ENCODE peak calls at places on chromosomes 6 and 20, in six cellular contexts. One of them, this sample, is unnamed.

GRCh38 chr20:49303211-49303610 is 25.4 kb upstream of the ZNFX1 start:
- DNase-seq in lower leg skin: no peak
- DNase-seq in uterus: no peak
- DNase-seq in breast epithelium: no peak
- DNase-seq in IMR-90: no peak
- DNase-seq in NB4: no peak
- DNase-seq in this sample: no peak

GRCh38 chr6:119308048-119308570 is 41.5 kb downstream of the MAN1A1 start:
- DNase-seq in lower leg skin: no peak
- DNase-seq in uterus: no peak
- DNase-seq in breast epithelium: no peak
- DNase-seq in IMR-90: peak; percentile 84
- DNase-seq in NB4: peak; percentile 13
- DNase-seq in this sample: no peak

GRCh38 chr6:31405996-31406395 is 2.6 kb downstream of the MICA start:
- DNase-seq in lower leg skin: no peak
- DNase-seq in uterus: no peak
- DNase-seq in breast epithelium: no peak
- DNase-seq in IMR-90: no peak
- DNase-seq in NB4: no peak
- DNase-seq in this sample: no peak

GRCh38 chr20:18734525-18735189 is 78.9 kb upstream of the SCP2D1 start:
- DNase-seq in lower leg skin: no peak
- DNase-seq in uterus: no peak
- DNase-seq in breast epithelium: no peak
- DNase-seq in IMR-90: no peak
- DNase-seq in NB4: no peak
- DNase-seq in this sample: no peak

GRCh38 chr6:165266236-165267025 is 43.0 kb downstream of the C6orf118 start:
- DNase-seq in lower leg skin: no peak
- DNase-seq in uterus: no peak
- DNase-seq in breast epithelium: no peak
- DNase-seq in IMR-90: no peak
- DNase-seq in NB4: no peak
- DNase-seq in this sample: no peak

GRCh38 chr20:7882076-7882475 is 58.2 kb downstream of the HAO1 start:
- DNase-seq in lower leg skin: no peak
- DNase-seq in uterus: no peak
- DNase-seq in breast epithelium: no peak
- DNase-seq in IMR-90: no peak
- DNase-seq in NB4: no peak
- DNase-seq in this sample: no peak

GRCh38 chr6:155628315-155628714 is 172.7 kb upstream of the NOX3 start:
- DNase-seq in lower leg skin: no peak
- DNase-seq in uterus: no peak
- DNase-seq in breast epithelium: no peak
- DNase-seq in IMR-90: no peak
- DNase-seq in NB4: no peak
- DNase-seq in this sample: no peak

GRCh38 chr6:25138024-25138696 is 141.0 kb upstream of the CARMIL1 start:
- DNase-seq in lower leg skin: peak; percentile 74
- DNase-seq in uterus: peak; percentile 79
- DNase-seq in breast epithelium: peak; percentile 46
- DNase-seq in IMR-90: peak; percentile 62
- DNase-seq in NB4: peak; percentile 83
- DNase-seq in this sample: peak; percentile 81

GRCh38 chr6:39029156-39030011 is 19.2 kb upstream of the GLP1R start:
- DNase-seq in lower leg skin: no peak
- DNase-seq in uterus: no peak
- DNase-seq in breast epithelium: no peak
- DNase-seq in IMR-90: no peak
- DNase-seq in NB4: peak; percentile 36
- DNase-seq in this sample: no peak

GRCh38 chr20:38728911-38729642 is 4.8 kb downstream of the SLC32A1 start:
- DNase-seq in lower leg skin: no peak
- DNase-seq in uterus: no peak
- DNase-seq in breast epithelium: no peak
- DNase-seq in IMR-90: no peak
- DNase-seq in NB4: no peak
- DNase-seq in this sample: no peak

GRCh38 chr20:46307139-46307998 is 929 bp downstream of the CDH22 start:
- DNase-seq in lower leg skin: no peak
- DNase-seq in uterus: no peak
- DNase-seq in breast epithelium: no peak
- DNase-seq in IMR-90: peak; percentile 20
- DNase-seq in NB4: peak; percentile 81
- DNase-seq in this sample: peak; percentile 93

GRCh38 chr6:1855890-1856289 is 246.2 kb downstream of the FOXC1 start:
- DNase-seq in lower leg skin: no peak
- DNase-seq in uterus: no peak
- DNase-seq in breast epithelium: no peak
- DNase-seq in IMR-90: no peak
- DNase-seq in NB4: no peak
- DNase-seq in this sample: no peak

GRCh38 chr20:24648481-24648880 is 179.1 kb downstream of the SYNDIG1 start:
- DNase-seq in lower leg skin: no peak
- DNase-seq in uterus: no peak
- DNase-seq in breast epithelium: no peak
- DNase-seq in IMR-90: no peak
- DNase-seq in NB4: no peak
- DNase-seq in this sample: peak; percentile 38

GRCh38 chr6:32045811-32046449 is 7.7 kb downstream of the CYP21A2 start:
- DNase-seq in lower leg skin: peak; percentile 32
- DNase-seq in uterus: no peak
- DNase-seq in breast epithelium: no peak
- DNase-seq in IMR-90: no peak
- DNase-seq in NB4: no peak
- DNase-seq in this sample: peak; percentile 58

GRCh38 chr6:110415297-110415916 is at the start of gene DDO:
- DNase-seq in lower leg skin: peak; percentile 22
- DNase-seq in uterus: peak; percentile 83
- DNase-seq in breast epithelium: peak; percentile 92
- DNase-seq in IMR-90: peak; percentile 22
- DNase-seq in NB4: no peak
- DNase-seq in this sample: peak; percentile 80

GRCh38 chr6:24357336-24358218 is at the start of gene DCDC2:
- DNase-seq in lower leg skin: peak; percentile 18
- DNase-seq in uterus: no peak
- DNase-seq in breast epithelium: peak; percentile 66
- DNase-seq in IMR-90: no peak
- DNase-seq in NB4: peak; percentile 9
- DNase-seq in this sample: peak; percentile 78

GRCh38 chr6:139135578-139136545 is 982 bp downstream of the HECA start:
- DNase-seq in lower leg skin: peak; percentile 46
- DNase-seq in uterus: peak; percentile 52
- DNase-seq in breast epithelium: no peak
- DNase-seq in IMR-90: peak; percentile 11
- DNase-seq in NB4: peak; percentile 73
- DNase-seq in this sample: peak; percentile 97

GRCh38 chr6:154605207-154605877 is 94.9 kb upstream of the CNKSR3 start:
- DNase-seq in lower leg skin: no peak
- DNase-seq in uterus: no peak
- DNase-seq in breast epithelium: no peak
- DNase-seq in IMR-90: no peak
- DNase-seq in NB4: no peak
- DNase-seq in this sample: no peak

GRCh38 chr6:133040025-133040838 is 200.9 kb upstream of the EYA4 start:
- DNase-seq in lower leg skin: no peak
- DNase-seq in uterus: no peak
- DNase-seq in breast epithelium: no peak
- DNase-seq in IMR-90: peak; percentile 34
- DNase-seq in NB4: peak; percentile 29
- DNase-seq in this sample: no peak

GRCh38 chr20:60117040-60117439 is 158.8 kb downstream of the CDH26 start:
- DNase-seq in lower leg skin: no peak
- DNase-seq in uterus: no peak
- DNase-seq in breast epithelium: no peak
- DNase-seq in IMR-90: peak; percentile 8
- DNase-seq in NB4: peak; percentile 84
- DNase-seq in this sample: no peak
- H3K4me3 ChIP-seq in lower leg skin: no peak overlapping the region
- H3K4me3 ChIP-seq in uterus: no peak overlapping the region
- H3K4me3 ChIP-seq in breast epithelium: no peak overlapping the region
- H3K4me3 ChIP-seq in IMR-90: no peak overlapping the region
- H3K4me3 ChIP-seq in NB4: peak overlapping the region; percentile 63
- H3K4me3 ChIP-seq in this sample: no peak overlapping the region

GRCh38 chr20:53623454-53624206 is 30.0 kb upstream of the ZNF217 start:
- DNase-seq in lower leg skin: peak; percentile 82
- DNase-seq in uterus: peak; percentile 82
- DNase-seq in breast epithelium: peak; percentile 63
- DNase-seq in IMR-90: peak; percentile 77
- DNase-seq in NB4: peak; percentile 87
- DNase-seq in this sample: peak; percentile 81
- TF ChIP-seq POLR2A in lower leg skin: no peak
- TF ChIP-seq POLR2A in uterus: peak; percentile 37
- TF ChIP-seq POLR2A in breast epithelium: peak; percentile 46
- TF ChIP-seq POLR2A in IMR-90: peak; percentile 66
- TF ChIP-seq POLR2A in NB4: peak; percentile 64
- TF ChIP-seq POLR2A in this sample: no peak

GRCh38 chr20:59938221-59938620 is 1.9 kb downstream of the PPP1R3D start:
- DNase-seq in lower leg skin: no peak
- DNase-seq in uterus: no peak
- DNase-seq in breast epithelium: no peak
- DNase-seq in IMR-90: peak; percentile 68
- DNase-seq in NB4: no peak
- DNase-seq in this sample: no peak
- H3K4me3 ChIP-seq in lower leg skin: no peak overlapping the region
- H3K4me3 ChIP-seq in uterus: no peak overlapping the region
- H3K4me3 ChIP-seq in breast epithelium: no peak overlapping the region
- H3K4me3 ChIP-seq in IMR-90: no peak overlapping the region
- H3K4me3 ChIP-seq in NB4: peak overlapping the region; percentile 46
- H3K4me3 ChIP-seq in this sample: peak overlapping the region; percentile 85

DNA sequence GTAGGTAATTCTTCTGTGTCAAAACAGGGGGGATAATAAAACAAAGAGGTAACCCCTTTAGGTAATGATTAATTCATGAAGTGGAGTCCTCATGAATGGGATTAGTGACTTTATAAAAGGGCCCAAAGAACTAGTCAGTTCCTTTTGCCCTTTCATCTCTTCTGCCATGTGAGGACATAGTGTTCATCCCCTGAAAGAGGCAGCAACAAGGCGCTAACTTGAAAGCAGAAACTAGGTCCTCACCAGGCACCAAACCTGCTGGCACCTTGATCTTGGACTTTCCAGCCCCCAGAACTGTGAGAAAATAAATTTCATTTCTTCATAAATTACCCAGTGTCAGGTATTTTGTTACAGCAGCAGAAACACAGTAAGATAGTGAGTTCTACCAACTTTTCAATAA is 16.4 kb upstream of the BRPF3 start:
- DNase-seq in lower leg skin: no peak
- DNase-seq in uterus: no peak
- DNase-seq in breast epithelium: no peak
- DNase-seq in IMR-90: no peak
- DNase-seq in NB4: no peak
- DNase-seq in this sample: no peak
- TF ChIP-seq POLR2A in lower leg skin: no peak
- TF ChIP-seq POLR2A in uterus: no peak
- TF ChIP-seq POLR2A in breast epithelium: no peak
- TF ChIP-seq POLR2A in IMR-90: no peak
- TF ChIP-seq POLR2A in NB4: no peak
- TF ChIP-seq POLR2A in this sample: no peak

GRCh38 chr6:136922680-136922996 is 537 bp downstream of the SLC35D3 start:
- DNase-seq in lower leg skin: no peak
- DNase-seq in uterus: no peak
- DNase-seq in breast epithelium: no peak
- DNase-seq in IMR-90: no peak
- DNase-seq in NB4: no peak
- DNase-seq in this sample: no peak
- H3K4me3 ChIP-seq in lower leg skin: peak overlapping the region; percentile 11
- H3K4me3 ChIP-seq in uterus: peak overlapping the region; percentile 32
- H3K4me3 ChIP-seq in breast epithelium: peak overlapping the region; percentile 57
- H3K4me3 ChIP-seq in IMR-90: peak overlapping the region; percentile 46
- H3K4me3 ChIP-seq in NB4: no peak overlapping the region
- H3K4me3 ChIP-seq in this sample: peak overlapping the region; percentile 44

GRCh38 chr6:26270903-26271639 is 93.9 kb upstream of the BTN3A2 start:
- DNase-seq in lower leg skin: peak; percentile 79
- DNase-seq in uterus: peak; percentile 79
- DNase-seq in breast epithelium: peak; percentile 65
- DNase-seq in IMR-90: peak; percentile 90
- DNase-seq in NB4: peak; percentile 92
- DNase-seq in this sample: peak; percentile 87
- TF ChIP-seq POLR2A in lower leg skin: no peak
- TF ChIP-seq POLR2A in uterus: peak; percentile 38
- TF ChIP-seq POLR2A in breast epithelium: no peak
- TF ChIP-seq POLR2A in IMR-90: peak; percentile 90
- TF ChIP-seq POLR2A in NB4: peak; percentile 73
- TF ChIP-seq POLR2A in this sample: no peak

GRCh38 chr6:6583836-6584235 is 4.7 kb upstream of the LY86 start:
- DNase-seq in lower leg skin: no peak
- DNase-seq in uterus: no peak
- DNase-seq in breast epithelium: no peak
- DNase-seq in IMR-90: no peak
- DNase-seq in NB4: peak; percentile 72
- DNase-seq in this sample: no peak

GRCh38 chr6:6586167-6586566 is 2.4 kb upstream of the LY86 start:
- DNase-seq in lower leg skin: no peak
- DNase-seq in uterus: no peak
- DNase-seq in breast epithelium: no peak
- DNase-seq in IMR-90: no peak
- DNase-seq in NB4: no peak
- DNase-seq in this sample: no peak

GRCh38 chr6:6586671-6587526 is 1.6 kb upstream of the LY86 start:
- DNase-seq in lower leg skin: no peak
- DNase-seq in uterus: no peak
- DNase-seq in breast epithelium: no peak
- DNase-seq in IMR-90: no peak
- DNase-seq in NB4: peak; percentile 75
- DNase-seq in this sample: peak; percentile 86

GRCh38 chr6:6584310-6585002 is 4.1 kb upstream of the LY86 start:
- DNase-seq in lower leg skin: no peak
- DNase-seq in uterus: no peak
- DNase-seq in breast epithelium: no peak
- DNase-seq in IMR-90: no peak
- DNase-seq in NB4: peak; percentile 81
- DNase-seq in this sample: no peak

DNA sequence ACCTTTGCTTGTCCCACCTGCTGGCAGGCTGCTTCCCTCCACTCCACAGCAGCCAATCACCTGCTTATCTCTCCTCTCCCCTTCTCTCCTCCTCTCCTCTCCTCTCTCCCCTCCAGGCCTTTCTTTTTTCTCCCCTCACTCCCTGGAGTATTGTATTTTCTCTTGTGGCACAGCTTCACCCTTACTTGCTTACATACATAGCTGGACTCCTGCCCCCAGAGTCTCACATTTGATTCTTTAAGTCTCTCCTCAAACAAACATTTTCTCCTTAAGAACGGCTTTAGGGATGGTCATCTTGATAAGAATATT is 3.6 kb upstream of the LY86 start:
- DNase-seq in lower leg skin: no peak
- DNase-seq in uterus: no peak
- DNase-seq in breast epithelium: no peak
- DNase-seq in IMR-90: no peak
- DNase-seq in NB4: no peak
- DNase-seq in this sample: no peak
- H3K4me3 ChIP-seq in lower leg skin: no peak overlapping the region
- H3K4me3 ChIP-seq in uterus: no peak overlapping the region
- H3K4me3 ChIP-seq in breast epithelium: no peak overlapping the region
- H3K4me3 ChIP-seq in IMR-90: no peak overlapping the region
- H3K4me3 ChIP-seq in NB4: no peak overlapping the region
- H3K4me3 ChIP-seq in this sample: no peak overlapping the region

GRCh38 chr20:36462440-36463211 is 78.7 kb upstream of the MYL9 start:
- DNase-seq in lower leg skin: peak; percentile 52
- DNase-seq in uterus: peak; percentile 76
- DNase-seq in breast epithelium: no peak
- DNase-seq in IMR-90: peak; percentile 60
- DNase-seq in NB4: peak; percentile 89
- DNase-seq in this sample: peak; percentile 87
- TF ChIP-seq POLR2A in lower leg skin: no peak
- TF ChIP-seq POLR2A in uterus: peak; percentile 50
- TF ChIP-seq POLR2A in breast epithelium: no peak
- TF ChIP-seq POLR2A in IMR-90: peak; percentile 83
- TF ChIP-seq POLR2A in NB4: peak; percentile 80
- TF ChIP-seq POLR2A in this sample: peak; percentile 17